ENCODE peak calls at places on chromosomes 11 and 22, in eight cellular contexts. One of them, this sample, is unnamed.

GRCh38 chr11:113481672-113482071 is 6.5 kb upstream of the DRD2 start:
- DNase-seq in GM23338: no peak
- DNase-seq in HL-60: no peak
- DNase-seq in HCT116: no peak
- DNase-seq in A549: no peak
- DNase-seq in HepG2: no peak
- DNase-seq in GM12878: no peak
- DNase-seq in SK-N-SH: no peak
- DNase-seq in this sample: no peak

GRCh38 chr11:130124096-130124495 is 35.5 kb upstream of the ST14 start:
- DNase-seq in GM23338: no peak
- DNase-seq in HL-60: peak
- DNase-seq in HCT116: peak
- DNase-seq in A549: peak
- DNase-seq in HepG2: peak
- DNase-seq in GM12878: no peak
- DNase-seq in SK-N-SH: no peak
- DNase-seq in this sample: peak

GRCh38 chr11:132346558-132347148 is 976.2 kb downstream of the NTM start:
- DNase-seq in GM23338: no peak
- DNase-seq in HL-60: no peak
- DNase-seq in HCT116: no peak
- DNase-seq in A549: no peak
- DNase-seq in HepG2: no peak
- DNase-seq in GM12878: no peak
- DNase-seq in SK-N-SH: no peak
- DNase-seq in this sample: no peak

GRCh38 chr11:81870815-81871214 is 862.8 kb downstream of the FAM181B start:
- DNase-seq in GM23338: no peak
- DNase-seq in HL-60: no peak
- DNase-seq in HCT116: no peak
- DNase-seq in A549: no peak
- DNase-seq in HepG2: no peak
- DNase-seq in GM12878: no peak
- DNase-seq in SK-N-SH: no peak
- DNase-seq in this sample: no peak

GRCh38 chr11:15107730-15108515 is 6.8 kb upstream of the INSC start:
- DNase-seq in GM23338: no peak
- DNase-seq in HL-60: no peak
- DNase-seq in HCT116: no peak
- DNase-seq in A549: no peak
- DNase-seq in HepG2: no peak
- DNase-seq in GM12878: no peak
- DNase-seq in SK-N-SH: no peak
- DNase-seq in this sample: no peak

GRCh38 chr11:58503361-58503856 is 4.5 kb downstream of the OR5B21 start:
- DNase-seq in GM23338: no peak
- DNase-seq in HL-60: no peak
- DNase-seq in HCT116: no peak
- DNase-seq in A549: no peak
- DNase-seq in HepG2: no peak
- DNase-seq in GM12878: peak
- DNase-seq in SK-N-SH: no peak
- DNase-seq in this sample: no peak

GRCh38 chr22:44491666-44492405 is 6.2 kb downstream of the RTL6 start:
- DNase-seq in GM23338: peak
- DNase-seq in HL-60: no peak
- DNase-seq in HCT116: no peak
- DNase-seq in A549: no peak
- DNase-seq in HepG2: no peak
- DNase-seq in GM12878: no peak
- DNase-seq in SK-N-SH: no peak
- DNase-seq in this sample: no peak

GRCh38 chr11:6259638-6260019 is at the start of gene CCKBR:
- DNase-seq in GM23338: peak
- DNase-seq in HL-60: no peak
- DNase-seq in HCT116: no peak
- DNase-seq in A549: no peak
- DNase-seq in HepG2: no peak
- DNase-seq in GM12878: no peak
- DNase-seq in SK-N-SH: peak
- DNase-seq in this sample: no peak

GRCh38 chr11:95337175-95337957 is 106.4 kb upstream of the SESN3 start:
- DNase-seq in GM23338: peak
- DNase-seq in HL-60: no peak
- DNase-seq in HCT116: no peak
- DNase-seq in A549: no peak
- DNase-seq in HepG2: no peak
- DNase-seq in GM12878: peak
- DNase-seq in SK-N-SH: no peak
- DNase-seq in this sample: no peak

GRCh38 chr11:73426184-73426845 is 50.1 kb downstream of the RELT start:
- DNase-seq in GM23338: no peak
- DNase-seq in HL-60: no peak
- DNase-seq in HCT116: no peak
- DNase-seq in A549: no peak
- DNase-seq in HepG2: no peak
- DNase-seq in GM12878: no peak
- DNase-seq in SK-N-SH: no peak
- DNase-seq in this sample: no peak

GRCh38 chr11:126048198-126048597 is 14.5 kb downstream of the CDON start:
- DNase-seq in GM23338: no peak
- DNase-seq in HL-60: no peak
- DNase-seq in HCT116: no peak
- DNase-seq in A549: no peak
- DNase-seq in HepG2: no peak
- DNase-seq in GM12878: no peak
- DNase-seq in SK-N-SH: no peak
- DNase-seq in this sample: no peak

GRCh38 chr11:2468363-2469240 is 23.8 kb downstream of the KCNQ1 start:
- DNase-seq in GM23338: no peak
- DNase-seq in HL-60: no peak
- DNase-seq in HCT116: no peak
- DNase-seq in A549: no peak
- DNase-seq in HepG2: no peak
- DNase-seq in GM12878: no peak
- DNase-seq in SK-N-SH: no peak
- DNase-seq in this sample: no peak

GRCh38 chr11:128884703-128885338 is 6.3 kb upstream of the KCNJ5 start:
- DNase-seq in GM23338: peak
- DNase-seq in HL-60: no peak
- DNase-seq in HCT116: peak
- DNase-seq in A549: peak
- DNase-seq in HepG2: peak
- DNase-seq in GM12878: no peak
- DNase-seq in SK-N-SH: peak
- DNase-seq in this sample: peak

GRCh38 chr11:135027461-135027860 is 615.4 kb upstream of the B3GAT1 start:
- DNase-seq in GM23338: peak
- DNase-seq in HL-60: no peak
- DNase-seq in HCT116: no peak
- DNase-seq in A549: no peak
- DNase-seq in HepG2: peak
- DNase-seq in GM12878: no peak
- DNase-seq in SK-N-SH: no peak
- DNase-seq in this sample: no peak

GRCh38 chr22:47933891-47934290 is 1171.4 kb downstream of the TBC1D22A start:
- DNase-seq in GM23338: no peak
- DNase-seq in HL-60: no peak
- DNase-seq in HCT116: no peak
- DNase-seq in A549: no peak
- DNase-seq in HepG2: no peak
- DNase-seq in GM12878: no peak
- DNase-seq in SK-N-SH: no peak
- DNase-seq in this sample: no peak

GRCh38 chr11:45025716-45026492 is 75.2 kb upstream of the TP53I11 start:
- DNase-seq in GM23338: peak
- DNase-seq in HL-60: peak
- DNase-seq in HCT116: no peak
- DNase-seq in A549: no peak
- DNase-seq in HepG2: peak
- DNase-seq in GM12878: no peak
- DNase-seq in SK-N-SH: peak
- DNase-seq in this sample: no peak
- TF ChIP-seq REST in GM23338: no peak
- TF ChIP-seq REST in HL-60: no peak
- TF ChIP-seq REST in HCT116: no peak
- TF ChIP-seq REST in A549: no peak
- TF ChIP-seq REST in HepG2: no peak
- TF ChIP-seq REST in GM12878: no peak
- TF ChIP-seq REST in SK-N-SH: no peak
- TF ChIP-seq REST in this sample: no peak

GRCh38 chr11:68351450-68352275 is 39.3 kb downstream of the LRP5 start:
- DNase-seq in GM23338: peak
- DNase-seq in HL-60: no peak
- DNase-seq in HCT116: no peak
- DNase-seq in A549: no peak
- DNase-seq in HepG2: no peak
- DNase-seq in GM12878: no peak
- DNase-seq in SK-N-SH: no peak
- DNase-seq in this sample: no peak
- TF ChIP-seq REST in GM23338: no peak
- TF ChIP-seq REST in HL-60: no peak
- TF ChIP-seq REST in HCT116: no peak
- TF ChIP-seq REST in A549: no peak
- TF ChIP-seq REST in HepG2: no peak
- TF ChIP-seq REST in GM12878: no peak
- TF ChIP-seq REST in SK-N-SH: no peak
- TF ChIP-seq REST in this sample: no peak

GRCh38 chr11:103338621-103339484 is 229.6 kb downstream of the DYNC2H1 start:
- DNase-seq in GM23338: peak
- DNase-seq in HL-60: no peak
- DNase-seq in HCT116: no peak
- DNase-seq in A549: no peak
- DNase-seq in HepG2: no peak
- DNase-seq in GM12878: no peak
- DNase-seq in SK-N-SH: no peak
- DNase-seq in this sample: no peak
- TF ChIP-seq REST in GM23338: no peak
- TF ChIP-seq REST in HL-60: no peak
- TF ChIP-seq REST in HCT116: no peak
- TF ChIP-seq REST in A549: no peak
- TF ChIP-seq REST in HepG2: no peak
- TF ChIP-seq REST in GM12878: no peak
- TF ChIP-seq REST in SK-N-SH: no peak
- TF ChIP-seq REST in this sample: no peak

GRCh38 chr11:34149786-34150185 is 44.4 kb downstream of the NAT10 start:
- DNase-seq in GM23338: peak
- DNase-seq in HL-60: no peak
- DNase-seq in HCT116: no peak
- DNase-seq in A549: peak
- DNase-seq in HepG2: no peak
- DNase-seq in GM12878: no peak
- DNase-seq in SK-N-SH: peak
- DNase-seq in this sample: no peak

GRCh38 chr11:34149274-34149673 is 43.8 kb downstream of the NAT10 start:
- DNase-seq in GM23338: no peak
- DNase-seq in HL-60: no peak
- DNase-seq in HCT116: no peak
- DNase-seq in A549: no peak
- DNase-seq in HepG2: no peak
- DNase-seq in GM12878: no peak
- DNase-seq in SK-N-SH: no peak
- DNase-seq in this sample: no peak

GRCh38 chr11:34147581-34147980 is 42.2 kb downstream of the NAT10 start:
- DNase-seq in GM23338: no peak
- DNase-seq in HL-60: no peak
- DNase-seq in HCT116: no peak
- DNase-seq in A549: no peak
- DNase-seq in HepG2: no peak
- DNase-seq in GM12878: no peak
- DNase-seq in SK-N-SH: no peak
- DNase-seq in this sample: no peak

GRCh38 chr11:34146866-34147265 is 41.4 kb downstream of the NAT10 start:
- DNase-seq in GM23338: no peak
- DNase-seq in HL-60: no peak
- DNase-seq in HCT116: no peak
- DNase-seq in A549: no peak
- DNase-seq in HepG2: no peak
- DNase-seq in GM12878: no peak
- DNase-seq in SK-N-SH: no peak
- DNase-seq in this sample: no peak

GRCh38 chr11:34148504-34149165 is 43.2 kb downstream of the NAT10 start:
- DNase-seq in GM23338: no peak
- DNase-seq in HL-60: peak
- DNase-seq in HCT116: no peak
- DNase-seq in A549: no peak
- DNase-seq in HepG2: no peak
- DNase-seq in GM12878: no peak
- DNase-seq in SK-N-SH: no peak
- DNase-seq in this sample: no peak
- TF ChIP-seq REST in GM23338: no peak
- TF ChIP-seq REST in HL-60: peak
- TF ChIP-seq REST in HCT116: no peak
- TF ChIP-seq REST in A549: no peak
- TF ChIP-seq REST in HepG2: no peak
- TF ChIP-seq REST in GM12878: no peak
- TF ChIP-seq REST in SK-N-SH: no peak
- TF ChIP-seq REST in this sample: no peak

DNA sequence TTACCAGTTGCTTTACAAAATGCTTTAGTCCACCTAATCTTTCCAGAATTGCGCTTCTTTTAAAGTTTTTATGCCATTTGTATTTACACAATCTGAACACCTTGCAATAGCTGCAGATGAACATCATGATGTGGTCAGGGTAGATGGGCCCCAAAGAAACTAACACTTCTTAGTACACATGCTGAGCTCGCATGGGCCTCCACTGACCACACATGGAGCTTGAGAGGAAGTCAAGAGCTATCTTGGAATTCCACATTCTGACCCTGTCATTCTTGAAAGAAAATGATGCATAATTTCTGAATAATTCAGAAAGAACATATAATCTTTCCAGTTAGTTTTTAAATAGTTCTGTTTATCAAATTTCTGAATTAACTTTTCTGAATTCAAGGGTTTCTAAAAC is 7.7 kb downstream of the LIPT2 start:
- DNase-seq in GM23338: no peak
- DNase-seq in HL-60: no peak
- DNase-seq in HCT116: no peak
- DNase-seq in A549: no peak
- DNase-seq in HepG2: no peak
- DNase-seq in GM12878: no peak
- DNase-seq in SK-N-SH: no peak
- DNase-seq in this sample: no peak
- TF ChIP-seq REST in GM23338: no peak
- TF ChIP-seq REST in HL-60: no peak
- TF ChIP-seq REST in HCT116: no peak
- TF ChIP-seq REST in A549: no peak
- TF ChIP-seq REST in HepG2: no peak
- TF ChIP-seq REST in GM12878: no peak
- TF ChIP-seq REST in SK-N-SH: no peak
- TF ChIP-seq REST in this sample: no peak

This sample was measured in Panc1.